ENCODE peak calls at places on chromosomes 7 and 10, in ten cellular contexts. One of them, this sample, is unnamed.

GRCh38 chr7:125605241-125605640 is 675.6 kb upstream of the POT1 start:
- DNase-seq in non-pigmented ciliary epithelial cell: peak; percentile 13
- DNase-seq in T-helper 22 cell: no peak
- DNase-seq in CD4-positive, alpha-beta T cell: no peak
- DNase-seq in fibroblast of pulmonary artery: no peak
- DNase-seq in HEK293T: no peak
- DNase-seq in substantia nigra: no peak
- DNase-seq in left ventricle myocardium superior: no peak
- DNase-seq in NCI-H1092 treated with DMSO at 0.1 percent for 48 hours: no peak
- DNase-seq in stimulated activated CD4-positive, alpha-beta T cell treated with anti-CD3 and anti-CD28 coated beads, Interleukin-15, amount 100 ng/mL, for 1 hour: no peak
- DNase-seq in this sample: no peak

GRCh38 chr7:30911561-30911969 is at the start of gene AQP1:
- DNase-seq in non-pigmented ciliary epithelial cell: no peak
- DNase-seq in T-helper 22 cell: no peak
- DNase-seq in CD4-positive, alpha-beta T cell: no peak
- DNase-seq in fibroblast of pulmonary artery: peak; percentile 58
- DNase-seq in HEK293T: no peak
- DNase-seq in substantia nigra: peak; percentile 67
- DNase-seq in left ventricle myocardium superior: peak; percentile 90
- DNase-seq in NCI-H1092 treated with DMSO at 0.1 percent for 48 hours: no peak
- DNase-seq in stimulated activated CD4-positive, alpha-beta T cell treated with anti-CD3 and anti-CD28 coated beads, Interleukin-15, amount 100 ng/mL, for 1 hour: no peak
- DNase-seq in this sample: no peak

GRCh38 chr7:137626469-137627067 is 220.2 kb downstream of the DGKI start:
- DNase-seq in non-pigmented ciliary epithelial cell: no peak
- DNase-seq in T-helper 22 cell: no peak
- DNase-seq in CD4-positive, alpha-beta T cell: no peak
- DNase-seq in fibroblast of pulmonary artery: peak; percentile 69
- DNase-seq in HEK293T: peak; percentile 82
- DNase-seq in substantia nigra: peak; percentile 69
- DNase-seq in left ventricle myocardium superior: no peak
- DNase-seq in NCI-H1092 treated with DMSO at 0.1 percent for 48 hours: peak; percentile 62
- DNase-seq in stimulated activated CD4-positive, alpha-beta T cell treated with anti-CD3 and anti-CD28 coated beads, Interleukin-15, amount 100 ng/mL, for 1 hour: no peak
- DNase-seq in this sample: peak; percentile 60

GRCh38 chr10:116765549-116766162 is 23.3 kb upstream of the HSPA12A start:
- DNase-seq in non-pigmented ciliary epithelial cell: no peak
- DNase-seq in T-helper 22 cell: no peak
- DNase-seq in CD4-positive, alpha-beta T cell: no peak
- DNase-seq in fibroblast of pulmonary artery: no peak
- DNase-seq in HEK293T: peak; percentile 73
- DNase-seq in substantia nigra: peak; percentile 69
- DNase-seq in left ventricle myocardium superior: no peak
- DNase-seq in NCI-H1092 treated with DMSO at 0.1 percent for 48 hours: no peak
- DNase-seq in stimulated activated CD4-positive, alpha-beta T cell treated with anti-CD3 and anti-CD28 coated beads, Interleukin-15, amount 100 ng/mL, for 1 hour: no peak
- DNase-seq in this sample: no peak

GRCh38 chr7:17951745-17952254 is 11.5 kb upstream of the SNX13 start:
- DNase-seq in non-pigmented ciliary epithelial cell: no peak
- DNase-seq in T-helper 22 cell: no peak
- DNase-seq in CD4-positive, alpha-beta T cell: no peak
- DNase-seq in fibroblast of pulmonary artery: no peak
- DNase-seq in HEK293T: no peak
- DNase-seq in substantia nigra: no peak
- DNase-seq in left ventricle myocardium superior: no peak
- DNase-seq in NCI-H1092 treated with DMSO at 0.1 percent for 48 hours: no peak
- DNase-seq in stimulated activated CD4-positive, alpha-beta T cell treated with anti-CD3 and anti-CD28 coated beads, Interleukin-15, amount 100 ng/mL, for 1 hour: no peak
- DNase-seq in this sample: no peak

GRCh38 chr7:71308105-71308504 is 176.2 kb downstream of the GALNT17 start:
- DNase-seq in non-pigmented ciliary epithelial cell: peak; percentile 10
- DNase-seq in T-helper 22 cell: no peak
- DNase-seq in CD4-positive, alpha-beta T cell: no peak
- DNase-seq in fibroblast of pulmonary artery: no peak
- DNase-seq in HEK293T: no peak
- DNase-seq in substantia nigra: no peak
- DNase-seq in left ventricle myocardium superior: peak; percentile 37
- DNase-seq in NCI-H1092 treated with DMSO at 0.1 percent for 48 hours: no peak
- DNase-seq in stimulated activated CD4-positive, alpha-beta T cell treated with anti-CD3 and anti-CD28 coated beads, Interleukin-15, amount 100 ng/mL, for 1 hour: no peak
- DNase-seq in this sample: no peak

GRCh38 chr10:77501152-77501845 is 136.3 kb downstream of the KCNMA1 start:
- DNase-seq in non-pigmented ciliary epithelial cell: no peak
- DNase-seq in T-helper 22 cell: no peak
- DNase-seq in CD4-positive, alpha-beta T cell: no peak
- DNase-seq in fibroblast of pulmonary artery: peak; percentile 77
- DNase-seq in HEK293T: no peak
- DNase-seq in substantia nigra: peak; percentile 41
- DNase-seq in left ventricle myocardium superior: no peak
- DNase-seq in NCI-H1092 treated with DMSO at 0.1 percent for 48 hours: no peak
- DNase-seq in stimulated activated CD4-positive, alpha-beta T cell treated with anti-CD3 and anti-CD28 coated beads, Interleukin-15, amount 100 ng/mL, for 1 hour: no peak
- DNase-seq in this sample: no peak

GRCh38 chr7:7190142-7190541 is 7.8 kb downstream of the C1GALT1 start:
- DNase-seq in non-pigmented ciliary epithelial cell: peak; percentile 45
- DNase-seq in T-helper 22 cell: no peak
- DNase-seq in CD4-positive, alpha-beta T cell: no peak
- DNase-seq in fibroblast of pulmonary artery: peak; percentile 89
- DNase-seq in HEK293T: no peak
- DNase-seq in substantia nigra: no peak
- DNase-seq in left ventricle myocardium superior: no peak
- DNase-seq in NCI-H1092 treated with DMSO at 0.1 percent for 48 hours: no peak
- DNase-seq in stimulated activated CD4-positive, alpha-beta T cell treated with anti-CD3 and anti-CD28 coated beads, Interleukin-15, amount 100 ng/mL, for 1 hour: no peak
- DNase-seq in this sample: no peak

GRCh38 chr7:136405931-136406777 is 429.0 kb upstream of the MTPN start:
- DNase-seq in non-pigmented ciliary epithelial cell: peak; percentile 11
- DNase-seq in T-helper 22 cell: no peak
- DNase-seq in CD4-positive, alpha-beta T cell: no peak
- DNase-seq in fibroblast of pulmonary artery: peak; percentile 75
- DNase-seq in HEK293T: peak; percentile 73
- DNase-seq in substantia nigra: no peak
- DNase-seq in left ventricle myocardium superior: peak; percentile 25
- DNase-seq in NCI-H1092 treated with DMSO at 0.1 percent for 48 hours: peak; percentile 77
- DNase-seq in stimulated activated CD4-positive, alpha-beta T cell treated with anti-CD3 and anti-CD28 coated beads, Interleukin-15, amount 100 ng/mL, for 1 hour: no peak
- DNase-seq in this sample: peak; percentile 52

GRCh38 chr7:44173911-44174693 is 15.1 kb downstream of the GCK start:
- DNase-seq in non-pigmented ciliary epithelial cell: no peak
- DNase-seq in T-helper 22 cell: no peak
- DNase-seq in CD4-positive, alpha-beta T cell: no peak
- DNase-seq in fibroblast of pulmonary artery: no peak
- DNase-seq in HEK293T: no peak
- DNase-seq in substantia nigra: no peak
- DNase-seq in left ventricle myocardium superior: no peak
- DNase-seq in NCI-H1092 treated with DMSO at 0.1 percent for 48 hours: no peak
- DNase-seq in stimulated activated CD4-positive, alpha-beta T cell treated with anti-CD3 and anti-CD28 coated beads, Interleukin-15, amount 100 ng/mL, for 1 hour: no peak
- DNase-seq in this sample: no peak

GRCh38 chr7:27586825-27587224 is 75.9 kb downstream of the HIBADH start:
- DNase-seq in non-pigmented ciliary epithelial cell: no peak
- DNase-seq in T-helper 22 cell: no peak
- DNase-seq in CD4-positive, alpha-beta T cell: no peak
- DNase-seq in fibroblast of pulmonary artery: no peak
- DNase-seq in HEK293T: no peak
- DNase-seq in substantia nigra: peak; percentile 49
- DNase-seq in left ventricle myocardium superior: no peak
- DNase-seq in NCI-H1092 treated with DMSO at 0.1 percent for 48 hours: peak; percentile 67
- DNase-seq in stimulated activated CD4-positive, alpha-beta T cell treated with anti-CD3 and anti-CD28 coated beads, Interleukin-15, amount 100 ng/mL, for 1 hour: no peak
- DNase-seq in this sample: peak; percentile 33

GRCh38 chr7:134787720-134788119 is 8.3 kb downstream of the CALD1 start:
- DNase-seq in non-pigmented ciliary epithelial cell: no peak
- DNase-seq in T-helper 22 cell: no peak
- DNase-seq in CD4-positive, alpha-beta T cell: no peak
- DNase-seq in fibroblast of pulmonary artery: no peak
- DNase-seq in HEK293T: no peak
- DNase-seq in substantia nigra: no peak
- DNase-seq in left ventricle myocardium superior: no peak
- DNase-seq in NCI-H1092 treated with DMSO at 0.1 percent for 48 hours: no peak
- DNase-seq in stimulated activated CD4-positive, alpha-beta T cell treated with anti-CD3 and anti-CD28 coated beads, Interleukin-15, amount 100 ng/mL, for 1 hour: no peak
- DNase-seq in this sample: no peak

GRCh38 chr7:143171697-143172096 is 11.5 kb upstream of the TAS2R39 start:
- DNase-seq in non-pigmented ciliary epithelial cell: no peak
- DNase-seq in T-helper 22 cell: no peak
- DNase-seq in CD4-positive, alpha-beta T cell: no peak
- DNase-seq in fibroblast of pulmonary artery: no peak
- DNase-seq in HEK293T: no peak
- DNase-seq in substantia nigra: no peak
- DNase-seq in left ventricle myocardium superior: no peak
- DNase-seq in NCI-H1092 treated with DMSO at 0.1 percent for 48 hours: no peak
- DNase-seq in stimulated activated CD4-positive, alpha-beta T cell treated with anti-CD3 and anti-CD28 coated beads, Interleukin-15, amount 100 ng/mL, for 1 hour: no peak
- DNase-seq in this sample: no peak

GRCh38 chr7:491292-491957 is 28.2 kb downstream of the PDGFA start:
- DNase-seq in non-pigmented ciliary epithelial cell: no peak
- DNase-seq in T-helper 22 cell: no peak
- DNase-seq in CD4-positive, alpha-beta T cell: no peak
- DNase-seq in fibroblast of pulmonary artery: no peak
- DNase-seq in HEK293T: no peak
- DNase-seq in substantia nigra: no peak
- DNase-seq in left ventricle myocardium superior: no peak
- DNase-seq in NCI-H1092 treated with DMSO at 0.1 percent for 48 hours: no peak
- DNase-seq in stimulated activated CD4-positive, alpha-beta T cell treated with anti-CD3 and anti-CD28 coated beads, Interleukin-15, amount 100 ng/mL, for 1 hour: no peak
- DNase-seq in this sample: no peak

GRCh38 chr10:21529236-21529910 is 3.9 kb upstream of the SKIDA1 start:
- DNase-seq in non-pigmented ciliary epithelial cell: no peak
- DNase-seq in T-helper 22 cell: no peak
- DNase-seq in CD4-positive, alpha-beta T cell: no peak
- DNase-seq in fibroblast of pulmonary artery: no peak
- DNase-seq in HEK293T: no peak
- DNase-seq in substantia nigra: no peak
- DNase-seq in left ventricle myocardium superior: no peak
- DNase-seq in NCI-H1092 treated with DMSO at 0.1 percent for 48 hours: no peak
- DNase-seq in stimulated activated CD4-positive, alpha-beta T cell treated with anti-CD3 and anti-CD28 coated beads, Interleukin-15, amount 100 ng/mL, for 1 hour: no peak
- DNase-seq in this sample: no peak

GRCh38 chr7:71612892-71613291 is 480.9 kb downstream of the GALNT17 start:
- DNase-seq in non-pigmented ciliary epithelial cell: no peak
- DNase-seq in T-helper 22 cell: no peak
- DNase-seq in CD4-positive, alpha-beta T cell: no peak
- DNase-seq in fibroblast of pulmonary artery: no peak
- DNase-seq in HEK293T: no peak
- DNase-seq in substantia nigra: no peak
- DNase-seq in left ventricle myocardium superior: no peak
- DNase-seq in NCI-H1092 treated with DMSO at 0.1 percent for 48 hours: peak; percentile 40
- DNase-seq in stimulated activated CD4-positive, alpha-beta T cell treated with anti-CD3 and anti-CD28 coated beads, Interleukin-15, amount 100 ng/mL, for 1 hour: no peak
- DNase-seq in this sample: no peak

This sample was measured in GM20000.